ENCODE peak calls at places on chromosome 16, in eight cellular contexts. D is GM23248, W is neural crest cell, O is A549, P is H9, E is MM.1S, H is caudate nucleus, U is ACHN. L is an unnamed sample.

GRCh38 chr16:88854306-88855111 is 2.2 kb downstream of the GALNS start:
- DNase-seq in W (no peak), H (no peak), U (no peak), O (no peak), P (no peak), E (no peak), D (no peak), L (no peak)

GRCh38 chr16:85746431-85747227 is 4.3 kb downstream of the C16orf74 start:
- DNase-seq in E (no peak), U (peak), D (peak), W (no peak), H (no peak), P (peak), O (peak), L (peak)

GRCh38 chr16:77450790-77451487 is 16.1 kb upstream of the ADAMTS18 start:
- DNase-seq in D (no peak), H (no peak), U (no peak), O (no peak), W (no peak), E (peak), P (no peak), L (no peak)

GRCh38 chr16:86245895-86246294 is 264.4 kb upstream of the FOXF1 start:
- DNase-seq in P (no peak), O (no peak), E (no peak), D (no peak), H (no peak), U (no peak), W (no peak), L (no peak)

GRCh38 chr16:30666681-30667080 is 8.4 kb downstream of the FBRS start:
- DNase-seq in U (no peak), E (no peak), P (no peak), O (no peak), D (peak), W (no peak), H (no peak), L (no peak)

GRCh38 chr16:69610356-69610755 is 44.6 kb downstream of the NFAT5 start:
- DNase-seq in E (no peak), P (no peak), D (peak), W (no peak), O (no peak), U (no peak), H (no peak), L (no peak)

GRCh38 chr16:70800798-70801480 is at the start of gene VAC14:
- DNase-seq in O (peak), W (peak), D (peak), U (peak), H (peak), E (peak), P (peak), L (peak)

GRCh38 chr16:84791501-84791900 is 28.3 kb upstream of the CRISPLD2 start:
- DNase-seq in E (no peak), P (no peak), O (no peak), W (no peak), H (no peak), U (no peak), D (no peak), L (no peak)

GRCh38 chr16:73172621-73173312 is 124.8 kb upstream of the ZFHX3 start:
- DNase-seq in W (peak), P (peak), H (no peak), D (peak), O (no peak), E (no peak), U (no peak), L (peak)

GRCh38 chr16:87667946-87668345 is 65.6 kb downstream of the JPH3 start:
- DNase-seq in E (no peak), D (no peak), H (no peak), U (no peak), W (no peak), P (no peak), O (no peak), L (no peak)

GRCh38 chr16:57194512-57194911 is 8.4 kb downstream of the RSPRY1 start:
- DNase-seq in D (peak), E (no peak), O (peak), U (peak), P (no peak), H (no peak), W (no peak), L (peak)

GRCh38 chr16:53094013-53094630 is 39.3 kb downstream of the CHD9 start:
- DNase-seq in H (no peak), D (no peak), P (no peak), E (peak), W (no peak), O (peak), U (no peak), L (peak)

GRCh38 chr16:21101631-21102420 is 48.8 kb downstream of the DNAH3 start:
- DNase-seq in E (no peak), O (peak), H (no peak), U (peak), D (peak), P (peak), W (no peak), L (no peak)

GRCh38 chr16:9787717-9788116 is 394.5 kb downstream of the GRIN2A start:
- DNase-seq in D (no peak), P (no peak), U (no peak), H (no peak), W (no peak), E (no peak), O (peak), L (no peak)

GRCh38 chr16:50835358-50836060 is 93.6 kb downstream of the CYLD start:
- DNase-seq in P (no peak), O (no peak), W (no peak), U (no peak), D (no peak), E (no peak), H (no peak), L (no peak)

GRCh38 chr16:30736995-30737793 is 11.0 kb upstream of the PHKG2 start:
- DNase-seq in U (no peak), D (no peak), W (no peak), E (no peak), H (no peak), P (no peak), O (no peak), L (no peak)

GRCh38 chr16:85017151-85017550 is 5.8 kb upstream of the ZDHHC7 start:
- DNase-seq in H (no peak), D (no peak), E (peak), U (no peak), O (no peak), P (no peak), W (no peak), L (no peak)

GRCh38 chr16:71610447-71610846 is 15.5 kb upstream of the MARVELD3 start:
- DNase-seq in U (no peak), E (no peak), D (no peak), W (no peak), P (no peak), H (no peak), O (no peak), L (no peak)

L was measured in PC-9.